ENCODE peak calls at places on chromosomes 11 and 22, in eight cellular contexts. One of them, this sample, is unnamed.

GRCh38 chr11:126403039-126403438 is 47.6 kb downstream of the ST3GAL4 start:
- DNase-seq in activated CD8-positive, alpha-beta memory T cell treated with anti-CD3 and anti-CD28 coated beads, Interleukin-2, amount 50 U/mL, for 4 hours: no peak
- DNase-seq in GM23248: no peak
- DNase-seq in amniotic stem cell: no peak
- DNase-seq in brain microvascular endothelial cell: no peak
- DNase-seq in NCI-H2029: no peak
- DNase-seq in neural progenitor cell: peak; percentile 59
- DNase-seq in GM13977: no peak
- DNase-seq in this sample: no peak

GRCh38 chr11:61345170-61345610 is 12.2 kb downstream of the TKFC start:
- DNase-seq in brain microvascular endothelial cell: no peak
- DNase-seq in neural progenitor cell: no peak
- DNase-seq in NCI-H2029: no peak
- DNase-seq in activated CD8-positive, alpha-beta memory T cell treated with anti-CD3 and anti-CD28 coated beads, Interleukin-2, amount 50 U/mL, for 4 hours: no peak
- DNase-seq in GM23248: no peak
- DNase-seq in amniotic stem cell: no peak
- DNase-seq in GM13977: no peak
- DNase-seq in this sample: no peak

GRCh38 chr11:121394785-121395184 is 57.3 kb upstream of the SORL1 start:
- DNase-seq in GM23248: no peak
- DNase-seq in activated CD8-positive, alpha-beta memory T cell treated with anti-CD3 and anti-CD28 coated beads, Interleukin-2, amount 50 U/mL, for 4 hours: no peak
- DNase-seq in GM13977: no peak
- DNase-seq in brain microvascular endothelial cell: no peak
- DNase-seq in amniotic stem cell: no peak
- DNase-seq in neural progenitor cell: no peak
- DNase-seq in NCI-H2029: no peak
- DNase-seq in this sample: no peak

GRCh38 chr22:48741540-48741939 is 1086.1 kb downstream of the BRD1 start:
- DNase-seq in GM23248: no peak
- DNase-seq in brain microvascular endothelial cell: no peak
- DNase-seq in GM13977: no peak
- DNase-seq in neural progenitor cell: no peak
- DNase-seq in amniotic stem cell: no peak
- DNase-seq in NCI-H2029: no peak
- DNase-seq in activated CD8-positive, alpha-beta memory T cell treated with anti-CD3 and anti-CD28 coated beads, Interleukin-2, amount 50 U/mL, for 4 hours: no peak
- DNase-seq in this sample: no peak

GRCh38 chr11:15519124-15519791 is 404.5 kb downstream of the INSC start:
- DNase-seq in neural progenitor cell: no peak
- DNase-seq in brain microvascular endothelial cell: no peak
- DNase-seq in GM13977: no peak
- DNase-seq in amniotic stem cell: no peak
- DNase-seq in GM23248: no peak
- DNase-seq in activated CD8-positive, alpha-beta memory T cell treated with anti-CD3 and anti-CD28 coated beads, Interleukin-2, amount 50 U/mL, for 4 hours: no peak
- DNase-seq in NCI-H2029: no peak
- DNase-seq in this sample: no peak

GRCh38 chr11:101034076-101034475 is 95.5 kb downstream of the PGR start:
- DNase-seq in GM13977: no peak
- DNase-seq in activated CD8-positive, alpha-beta memory T cell treated with anti-CD3 and anti-CD28 coated beads, Interleukin-2, amount 50 U/mL, for 4 hours: no peak
- DNase-seq in GM23248: no peak
- DNase-seq in neural progenitor cell: peak; percentile 3
- DNase-seq in NCI-H2029: peak; percentile 35
- DNase-seq in amniotic stem cell: no peak
- DNase-seq in brain microvascular endothelial cell: no peak
- DNase-seq in this sample: peak; percentile 41

GRCh38 chr11:11291432-11292015 is 61.5 kb downstream of the CSNK2A3 start:
- DNase-seq in activated CD8-positive, alpha-beta memory T cell treated with anti-CD3 and anti-CD28 coated beads, Interleukin-2, amount 50 U/mL, for 4 hours: no peak
- DNase-seq in NCI-H2029: peak; percentile 90
- DNase-seq in amniotic stem cell: no peak
- DNase-seq in GM13977: no peak
- DNase-seq in GM23248: no peak
- DNase-seq in neural progenitor cell: no peak
- DNase-seq in brain microvascular endothelial cell: no peak
- DNase-seq in this sample: no peak

GRCh38 chr11:65900899-65901180 is 652 bp upstream of the FOSL1 start:
- DNase-seq in GM13977: no peak
- DNase-seq in activated CD8-positive, alpha-beta memory T cell treated with anti-CD3 and anti-CD28 coated beads, Interleukin-2, amount 50 U/mL, for 4 hours: no peak
- DNase-seq in NCI-H2029: no peak
- DNase-seq in amniotic stem cell: no peak
- DNase-seq in brain microvascular endothelial cell: no peak
- DNase-seq in GM23248: no peak
- DNase-seq in neural progenitor cell: no peak
- DNase-seq in this sample: no peak

GRCh38 chr11:6401439-6401838 is 11.2 kb downstream of the SMPD1 start:
- DNase-seq in activated CD8-positive, alpha-beta memory T cell treated with anti-CD3 and anti-CD28 coated beads, Interleukin-2, amount 50 U/mL, for 4 hours: no peak
- DNase-seq in neural progenitor cell: no peak
- DNase-seq in brain microvascular endothelial cell: no peak
- DNase-seq in NCI-H2029: no peak
- DNase-seq in GM13977: no peak
- DNase-seq in GM23248: no peak
- DNase-seq in amniotic stem cell: no peak
- DNase-seq in this sample: no peak

GRCh38 chr11:68035266-68035876 is 3.5 kb upstream of the TCIRG1 start:
- DNase-seq in GM13977: no peak
- DNase-seq in amniotic stem cell: no peak
- DNase-seq in NCI-H2029: no peak
- DNase-seq in GM23248: no peak
- DNase-seq in brain microvascular endothelial cell: no peak
- DNase-seq in activated CD8-positive, alpha-beta memory T cell treated with anti-CD3 and anti-CD28 coated beads, Interleukin-2, amount 50 U/mL, for 4 hours: no peak
- DNase-seq in neural progenitor cell: no peak
- DNase-seq in this sample: no peak